ENCODE peak calls at places on chromosomes 4 and X, in eight cellular contexts. X is H1, J is heart left ventricle, D is ovary, B is transverse colon, N is esophagus squamous epithelium, Y is A549, V is right lobe of liver. S is an unnamed sample. For H3K4me1, the result is how much of the 10 kb centered on the place peaks cover.

GRCh38 chr4:90181644-90182043 is 54.5 kb downstream of the CCSER1 start:
- DNase-seq in X (no peak), Y (no peak), D (no peak), V (no peak), B (no peak), N (no peak), J (no peak), S (no peak)

GRCh38 chrX:129534816-129535578 is 5.1 kb upstream of the OCRL start:
- DNase-seq in X (no peak), N (no peak), V (no peak), D (no peak), Y (no peak), B (no peak), J (no peak), S (no peak)

GRCh38 chr4:155822572-155822971 is 43.5 kb downstream of the ASIC5 start:
- DNase-seq in Y (peak), J (no peak), B (no peak), D (no peak), N (no peak), V (no peak), X (no peak), S (no peak)

GRCh38 chrX:40099046-40099968 is 1.5 kb upstream of the BCOR start:
- DNase-seq in N (no peak), Y (peak), D (peak), J (peak), X (no peak), V (peak), B (peak), S (no peak)

GRCh38 chrX:78527263-78527662 is 131.9 kb downstream of the RTL3 start:
- DNase-seq in N (no peak), V (no peak), Y (no peak), D (no peak), B (no peak), X (no peak), J (no peak), S (no peak)

GRCh38 chr4:40840985-40841571 is 91.3 kb downstream of the NSUN7 start:
- DNase-seq in Y (peak), N (no peak), X (peak), V (no peak), D (peak), B (peak), J (peak), S (no peak)

GRCh38 chrX:150219374-150220185 is 143.5 kb upstream of the MAMLD1 start:
- DNase-seq in V (no peak), D (no peak), J (no peak), Y (no peak), N (no peak), X (no peak), B (no peak), S (no peak)

GRCh38 chrX:28550331-28550872 is 36.8 kb upstream of the IL1RAPL1 start:
- DNase-seq in Y (no peak), N (no peak), V (no peak), B (no peak), D (no peak), J (no peak), X (no peak), S (no peak)

GRCh38 chr4:186368291-186368690 is 102.3 kb downstream of the F11 start:
- DNase-seq in B (no peak), D (no peak), N (no peak), V (no peak), J (no peak), X (no peak), Y (no peak), S (no peak)

DNA sequence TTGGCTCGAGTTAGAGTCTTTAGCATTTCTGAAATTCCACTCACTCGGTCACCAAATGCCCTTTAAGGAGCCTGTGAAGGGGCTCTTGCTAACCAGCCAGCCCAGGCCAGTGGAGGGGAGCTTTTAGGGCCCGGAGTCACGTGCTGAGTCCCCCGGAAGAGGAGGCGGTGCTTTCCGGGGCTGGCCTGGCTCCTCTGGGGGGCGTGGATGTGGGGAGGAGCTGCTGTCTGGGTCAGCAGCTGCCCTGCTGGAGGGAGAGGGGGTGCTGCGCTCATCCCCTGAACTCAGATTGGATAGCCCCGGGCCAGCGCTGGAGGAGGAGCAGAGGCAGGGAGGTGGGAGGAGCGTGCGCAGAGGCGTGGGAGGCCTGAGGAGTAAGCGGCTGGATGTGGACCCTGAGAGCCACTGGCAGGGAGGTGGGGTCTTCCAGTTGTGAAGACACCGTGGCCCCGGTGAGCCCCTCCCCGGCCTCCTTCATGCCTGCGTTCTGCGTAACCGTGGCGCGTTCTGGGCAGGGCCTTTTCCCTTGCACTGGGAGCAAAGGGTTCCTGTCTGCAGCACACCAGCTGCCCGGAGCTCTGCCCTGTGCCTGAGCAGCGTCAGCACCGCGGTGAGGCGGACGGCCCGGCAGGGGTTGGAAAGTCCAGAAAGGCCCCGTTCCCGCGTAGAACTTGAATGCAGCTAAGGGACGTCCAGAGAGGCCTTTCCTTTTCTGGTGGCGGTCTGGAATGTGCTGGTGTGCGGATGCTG is 19.7 kb downstream of the MAEA start:
- DNase-seq in X (peak), B (peak), V (peak), J (peak), D (peak), N (peak), Y (no peak), S (peak)
- TF ChIP-seq POLR2A in X (no peak), B (no peak), V (no peak), J (peak), D (no peak), N (no peak), Y (no peak), S (no peak)

GRCh38 chr4:67250497-67250896 is 294.8 kb downstream of the CENPC start:
- DNase-seq in B (no peak), X (no peak), N (no peak), V (no peak), Y (no peak), D (no peak), J (no peak), S (no peak)
- TF ChIP-seq CTCF in B (no peak), X (no peak), N (no peak), V (no peak), Y (no peak), D (no peak), J (no peak), S (no peak)

GRCh38 chrX:154483325-154483724 is 3.1 kb downstream of the UBL4A start:
- DNase-seq in V (no peak), N (no peak), X (no peak), J (no peak), Y (no peak), D (no peak), B (no peak), S (no peak)

GRCh38 chrX:154484255-154485149 is 1.9 kb downstream of the UBL4A start:
- DNase-seq in N (no peak), B (peak), Y (no peak), V (peak), J (no peak), D (no peak), X (no peak), S (no peak)

GRCh38 chrX:154486396-154487207 is at the start of gene UBL4A:
- DNase-seq in N (no peak), Y (peak), B (peak), X (no peak), D (peak), J (peak), V (no peak), S (no peak)

GRCh38 chrX:154486052-154486395 is 391 bp downstream of the UBL4A start:
- DNase-seq in V (no peak), Y (peak), N (no peak), B (peak), J (peak), X (no peak), D (peak), S (no peak)

GRCh38 chrX:154485150-154486051 is 1.0 kb downstream of the UBL4A start:
- DNase-seq in D (no peak), B (no peak), Y (no peak), J (no peak), V (no peak), N (no peak), X (no peak), S (no peak)
- H3K4me1 ChIP-seq in D (under half), B (under half), Y (under half), J (under half), V (under half), N (half or more), X (under half), S (under half)

GRCh38 chrX:132217203-132218073 is 1.8 kb downstream of the RAP2C start:
- DNase-seq in J (peak), B (peak), X (peak), Y (peak), N (peak), D (peak), V (peak), S (no peak)
- TF ChIP-seq POLR2A in J (no peak), B (peak), X (no peak), Y (peak), N (no peak), D (no peak), V (peak), S (peak)

GRCh38 chr4:159103406-159104131 is 690 bp downstream of the RAPGEF2 start:
- DNase-seq in V (peak), Y (peak), J (peak), B (peak), D (peak), X (no peak), N (no peak), S (no peak)

GRCh38 chr4:159101983-159102622 is 776 bp upstream of the RAPGEF2 start:
- DNase-seq in V (no peak), B (no peak), Y (no peak), N (no peak), D (no peak), J (no peak), X (no peak), S (no peak)

GRCh38 chr4:159105063-159105414 is 2.2 kb downstream of the RAPGEF2 start:
- DNase-seq in B (no peak), N (no peak), Y (no peak), J (no peak), X (no peak), V (no peak), D (no peak), S (no peak)

GRCh38 chr4:159105761-159106243 is 2.9 kb downstream of the RAPGEF2 start:
- DNase-seq in X (no peak), Y (no peak), N (no peak), D (no peak), B (no peak), V (no peak), J (peak), S (no peak)

DNA sequence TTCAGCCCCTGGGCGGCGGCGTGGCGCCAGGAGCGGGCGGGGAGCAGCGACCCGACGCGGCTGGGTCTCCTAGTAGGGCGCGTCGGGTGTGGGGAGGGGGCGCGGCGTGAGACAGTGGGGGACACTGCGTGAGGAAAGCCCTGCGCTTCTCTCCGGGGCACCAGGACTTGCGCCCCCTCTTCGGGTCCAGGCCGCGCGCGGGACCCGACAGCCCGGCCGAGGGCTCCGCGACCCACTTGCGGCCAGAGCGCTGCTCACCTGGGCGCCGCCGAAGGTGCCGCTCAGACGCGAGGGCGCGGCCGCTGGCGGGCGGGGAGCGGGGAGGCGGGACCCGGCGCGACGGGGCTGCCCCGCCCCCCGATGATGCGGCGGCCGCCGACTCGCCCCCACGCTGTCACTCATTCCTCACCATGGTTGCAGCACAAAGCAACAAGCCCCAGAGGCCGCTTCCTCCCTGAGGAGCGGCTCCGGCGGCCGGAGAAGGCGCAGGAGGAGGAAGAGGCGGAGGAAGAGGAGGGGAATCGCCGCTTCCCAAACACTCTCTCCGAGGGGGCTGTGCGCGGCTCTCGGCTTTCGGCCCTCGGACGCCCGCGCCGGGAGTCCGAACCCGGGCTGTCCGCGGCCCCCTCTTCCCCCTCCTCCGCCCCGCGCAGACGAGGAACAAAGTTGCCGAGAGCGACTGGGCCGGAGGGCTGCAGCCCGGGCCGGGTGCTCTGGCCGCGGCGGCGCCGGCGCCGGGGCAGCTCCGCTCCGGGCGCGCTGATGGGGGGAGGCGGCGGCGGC is at the start of gene RAPGEF2:
- DNase-seq in J (peak), N (peak), B (peak), D (peak), V (peak), Y (peak), X (peak), S (peak)
- TF ChIP-seq CTCF in J (no peak), N (peak), B (no peak), D (no peak), V (no peak), Y (no peak), X (no peak), S (no peak)

GRCh38 chrX:110051559-110051958 is 48.6 kb downstream of the TMEM164 start:
- DNase-seq in V (no peak), Y (no peak), N (no peak), D (no peak), B (no peak), X (no peak), J (no peak), S (no peak)

GRCh38 chrX:110050885-110051284 is 48.0 kb downstream of the TMEM164 start:
- DNase-seq in J (no peak), B (no peak), D (no peak), X (no peak), Y (no peak), V (no peak), N (no peak), S (no peak)

GRCh38 chrX:110056419-110056818 is 53.5 kb downstream of the TMEM164 start:
- DNase-seq in X (no peak), N (no peak), Y (no peak), D (no peak), J (no peak), B (no peak), V (no peak), S (no peak)

GRCh38 chrX:110055616-110056015 is 52.7 kb downstream of the TMEM164 start:
- DNase-seq in B (no peak), D (no peak), V (no peak), N (no peak), Y (no peak), X (no peak), J (no peak), S (no peak)

GRCh38 chrX:110053453-110053852 is 50.5 kb downstream of the TMEM164 start:
- DNase-seq in B (no peak), N (no peak), X (no peak), V (no peak), J (no peak), Y (no peak), D (no peak), S (no peak)
- H3K4me1 ChIP-seq in B (under half), N (under half), X (under half), V (under half), J (under half), Y (half or more), D (under half), S (under half)

GRCh38 chr4:124710253-124710849 is 2.2 kb downstream of the ANKRD50 start:
- DNase-seq in X (no peak), D (no peak), J (no peak), V (no peak), Y (no peak), B (no peak), N (no peak), S (no peak)
- TF ChIP-seq POLR2A in X (no peak), D (no peak), J (no peak), V (no peak), Y (no peak), B (no peak), N (no peak), S (no peak)

GRCh38 chr4:79253930-79254329 is 71.9 kb downstream of the NAA11 start:
- DNase-seq in D (no peak), J (no peak), V (no peak), N (no peak), Y (no peak), B (no peak), X (no peak), S (no peak)

GRCh38 chr4:79255793-79256192 is 70.1 kb downstream of the NAA11 start:
- DNase-seq in N (no peak), Y (no peak), B (no peak), D (no peak), X (no peak), V (no peak), J (no peak), S (no peak)

GRCh38 chr4:79257953-79258613 is 67.8 kb downstream of the NAA11 start:
- DNase-seq in J (no peak), Y (no peak), B (no peak), D (no peak), X (no peak), V (no peak), N (no peak), S (no peak)

GRCh38 chr4:79259242-79259641 is 66.6 kb downstream of the NAA11 start:
- DNase-seq in V (no peak), B (no peak), X (no peak), J (no peak), D (no peak), N (no peak), Y (no peak), S (no peak)

GRCh38 chr4:79258614-79259176 is 67.2 kb downstream of the NAA11 start:
- DNase-seq in V (no peak), N (no peak), J (no peak), B (no peak), X (no peak), D (no peak), Y (no peak), S (no peak)
- TF ChIP-seq CTCF in V (no peak), N (no peak), J (no peak), B (no peak), X (no peak), D (no peak), Y (no peak), S (no peak)

DNA sequence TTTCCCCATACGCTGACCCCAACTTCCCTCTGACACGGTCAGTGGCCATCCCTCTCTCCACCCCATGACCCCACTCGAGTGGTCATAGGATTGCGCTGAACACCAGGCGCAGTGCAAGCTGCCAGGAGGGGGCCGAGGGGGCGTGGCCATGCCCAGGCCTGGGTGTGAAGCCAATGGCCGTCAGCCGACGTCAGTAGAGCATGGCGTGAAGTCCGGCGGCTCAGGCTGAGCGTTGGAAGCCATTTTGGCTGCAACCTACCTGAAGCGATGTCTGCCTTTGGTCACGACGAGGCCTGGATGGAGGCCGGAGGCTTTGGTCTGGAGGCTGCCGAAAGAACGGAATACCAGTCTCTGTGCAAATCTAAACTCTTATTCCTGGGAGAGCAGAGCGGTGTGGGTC is at the start of gene RAB41:
- DNase-seq in N (no peak), V (no peak), B (no peak), D (no peak), Y (no peak), J (no peak), X (no peak), S (no peak)
- H3K4me1 ChIP-seq in N (under half), V (under half), B (under half), D (under half), Y (under half), J (under half), X (under half), S (under half)

DNA sequence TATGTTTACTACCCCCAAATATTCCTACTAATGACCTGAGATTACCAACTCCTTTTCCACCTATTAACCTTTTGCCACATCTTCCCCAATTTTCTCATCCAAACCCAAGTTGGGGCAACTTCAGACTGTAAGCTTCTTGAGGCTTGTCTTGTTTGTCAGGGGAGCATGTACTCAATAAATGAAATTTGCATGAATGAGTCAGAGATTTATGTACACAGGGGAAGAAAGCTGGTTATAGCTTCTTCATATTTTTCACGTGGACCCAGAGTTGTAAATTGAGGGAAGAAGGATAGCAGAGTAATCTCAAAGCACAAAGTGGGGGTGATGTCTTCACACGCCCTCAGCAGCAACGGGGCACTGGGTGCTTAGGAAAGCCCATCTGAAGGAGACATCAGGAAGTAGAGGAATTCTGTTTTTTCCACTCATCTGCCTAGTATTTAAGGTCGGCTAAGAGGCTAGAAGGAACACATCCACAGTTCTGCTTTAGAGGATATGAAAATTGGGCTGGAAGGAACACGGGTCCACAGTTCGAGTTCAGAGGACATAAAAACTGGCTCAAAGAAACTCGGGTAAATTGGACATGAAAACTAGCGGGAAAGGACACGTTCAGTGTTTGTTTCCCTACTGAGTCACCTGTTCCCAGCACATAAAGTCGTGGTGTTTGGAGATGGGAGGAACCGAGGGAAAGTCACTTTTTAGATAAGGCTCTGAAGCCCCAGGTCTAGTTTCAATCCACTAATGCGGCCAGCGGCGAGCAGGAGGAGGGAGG is 698 bp upstream of the CA5B start:
- DNase-seq in J (no peak), Y (no peak), B (no peak), D (no peak), N (no peak), V (no peak), X (no peak), S (no peak)
- TF ChIP-seq POLR2A in J (no peak), Y (no peak), B (no peak), D (no peak), N (no peak), V (no peak), X (no peak), S (no peak)